ENCODE peak calls at places on chromosome 17, in six cellular contexts. M, S, V, U, Q and X are unnamed samples.

GRCh38 chr17:9924735-9925191 is 19.7 kb upstream of the RCVRN start:
- DNase-seq in M (no peak), S (no peak), V (peak), U (peak), Q (peak), X (no peak)

GRCh38 chr17:67377727-67378443 is 804 bp downstream of the PITPNC1 start:
- DNase-seq in M (peak), S (peak), V (peak), U (peak), Q (peak), X (no peak)

GRCh38 chr17:54968954-54969400 is 412 bp downstream of the STXBP4 start:
- DNase-seq in M (no peak), S (no peak), V (no peak), U (no peak), Q (peak), X (no peak)

GRCh38 chr17:59839646-59840328 is 53.0 kb downstream of the TUBD1 start:
- DNase-seq in M (no peak), S (no peak), V (no peak), U (no peak), Q (no peak), X (no peak)

GRCh38 chr17:2067048-2067452 is 12.1 kb downstream of the HIC1 start:
- DNase-seq in M (no peak), S (no peak), V (no peak), U (no peak), Q (no peak), X (no peak)

GRCh38 chr17:64385187-64386083 is 5.2 kb downstream of the PECAM1 start:
- DNase-seq in M (no peak), S (no peak), V (no peak), U (no peak), Q (peak), X (peak)

GRCh38 chr17:21218101-21218500 is 4.1 kb upstream of the TMEM11 start:
- DNase-seq in M (no peak), S (no peak), V (no peak), U (no peak), Q (no peak), X (no peak)

GRCh38 chr17:15185625-15185991 is 79.5 kb downstream of the PMP22 start:
- DNase-seq in M (peak), S (no peak), V (no peak), U (no peak), Q (peak), X (no peak)

GRCh38 chr17:31494259-31495048 is 103.0 kb downstream of the RAB11FIP4 start:
- DNase-seq in M (no peak), S (no peak), V (peak), U (no peak), Q (peak), X (no peak)

DNA sequence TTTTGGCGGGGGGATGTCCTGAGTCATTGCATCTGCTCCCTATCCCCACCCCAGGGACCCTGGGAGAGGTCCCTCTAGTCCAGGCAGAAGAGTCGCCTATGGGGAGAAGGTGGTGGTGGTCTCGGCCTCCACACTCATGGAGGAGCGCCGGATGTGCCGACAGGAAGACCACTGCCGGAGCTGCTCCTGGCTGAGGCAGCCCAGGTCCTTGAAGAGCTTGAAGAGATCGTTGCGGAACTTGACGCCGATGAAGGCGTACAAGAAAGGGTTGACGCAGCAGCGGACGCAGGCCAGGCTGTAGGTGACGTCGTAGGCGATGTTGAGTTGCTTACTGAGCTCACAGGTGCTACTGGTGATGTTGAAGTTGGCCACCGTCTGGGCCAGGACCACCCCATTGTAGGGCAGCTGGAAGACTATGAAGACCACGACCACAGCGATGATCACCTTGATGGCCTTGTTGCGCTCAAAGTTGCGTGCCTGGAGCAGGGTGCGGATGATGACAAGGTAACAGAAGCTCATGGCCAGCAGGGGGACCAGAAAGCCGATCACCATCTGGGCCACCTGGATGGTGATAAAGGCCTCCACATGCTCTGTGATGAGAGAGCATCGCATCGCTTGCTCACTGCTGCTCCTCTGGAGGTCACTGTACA is 10.5 kb downstream of the CCR7 start:
- DNase-seq in M (no peak), S (no peak), V (no peak), U (no peak), Q (no peak), X (no peak)
- TF ChIP-seq CTCF in M (no peak), S (no peak), V (no peak), U (no peak), Q (no peak), X (no peak)

GRCh38 chr17:48733632-48734327 is 5.2 kb upstream of the HOXB13 start:
- DNase-seq in M (no peak), S (no peak), V (no peak), U (no peak), Q (no peak), X (no peak)
- TF ChIP-seq CTCF in M (no peak), S (no peak), V (no peak), U (no peak), Q (no peak), X (no peak)

GRCh38 chr17:36760425-36760824 is 159.0 kb downstream of the MRM1 start:
- DNase-seq in M (no peak), S (no peak), V (no peak), U (no peak), Q (no peak), X (no peak)
- TF ChIP-seq CTCF in M (no peak), S (no peak), V (no peak), U (no peak), Q (no peak), X (no peak)

DNA sequence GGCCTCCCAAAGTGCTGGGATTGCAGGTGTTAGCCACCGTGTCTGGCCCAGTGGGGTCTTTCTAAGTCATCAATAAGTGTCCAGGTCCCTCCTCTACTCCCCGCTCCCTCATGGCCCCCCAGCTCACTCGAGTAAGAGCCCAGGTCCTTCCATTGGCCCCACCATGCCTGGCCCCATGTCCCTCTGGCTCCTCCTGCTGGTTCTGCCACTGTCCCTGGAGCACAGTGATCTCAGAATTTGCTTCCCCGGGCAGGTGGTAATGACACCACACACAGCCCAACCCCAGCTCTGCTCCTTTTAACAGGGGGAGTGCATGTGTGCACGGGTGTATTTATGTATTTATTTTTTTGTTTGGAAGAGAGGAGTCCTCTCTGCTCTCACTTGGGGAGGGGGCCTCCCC is 19.6 kb downstream of the MGAT5B start:
- DNase-seq in M (no peak), S (no peak), V (no peak), U (no peak), Q (no peak), X (no peak)
- TF ChIP-seq CTCF in M (no peak), S (no peak), V (peak), U (no peak), Q (no peak), X (no peak)

GRCh38 chr17:68768804-68769203 is 167.6 kb upstream of the FAM20A start:
- DNase-seq in M (no peak), S (no peak), V (no peak), U (no peak), Q (no peak), X (no peak)

GRCh38 chr17:68762911-68763310 is 161.7 kb upstream of the FAM20A start:
- DNase-seq in M (no peak), S (no peak), V (no peak), U (no peak), Q (no peak), X (no peak)

GRCh38 chr17:68771867-68772515 is 170.8 kb upstream of the FAM20A start:
- DNase-seq in M (no peak), S (no peak), V (peak), U (no peak), Q (peak), X (no peak)

GRCh38 chr17:68763551-68763950 is 162.4 kb upstream of the FAM20A start:
- DNase-seq in M (no peak), S (no peak), V (no peak), U (no peak), Q (peak), X (no peak)

DNA sequence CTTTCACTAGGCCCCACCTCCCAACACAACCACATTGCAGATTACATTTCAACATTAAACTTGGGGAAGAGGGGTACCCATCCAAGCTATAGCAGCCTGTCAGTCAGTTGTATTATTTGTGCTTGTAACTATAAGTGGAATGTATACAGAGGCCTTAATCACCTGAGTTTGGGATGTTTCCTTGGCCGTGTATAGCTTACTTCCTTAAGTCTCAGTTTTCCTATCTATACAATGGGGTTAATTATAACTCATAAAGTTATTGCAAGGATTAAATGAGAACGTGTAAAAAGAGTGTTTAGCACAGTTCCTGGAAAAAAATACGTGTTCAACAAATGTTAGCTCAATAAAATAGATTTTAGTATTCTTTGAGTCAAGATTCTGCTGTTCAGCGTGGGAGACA is 165.5 kb upstream of the FAM20A start:
- DNase-seq in M (no peak), S (no peak), V (no peak), U (no peak), Q (no peak), X (no peak)
- TF ChIP-seq CTCF in M (no peak), S (no peak), V (no peak), U (no peak), Q (no peak), X (no peak)

DNA sequence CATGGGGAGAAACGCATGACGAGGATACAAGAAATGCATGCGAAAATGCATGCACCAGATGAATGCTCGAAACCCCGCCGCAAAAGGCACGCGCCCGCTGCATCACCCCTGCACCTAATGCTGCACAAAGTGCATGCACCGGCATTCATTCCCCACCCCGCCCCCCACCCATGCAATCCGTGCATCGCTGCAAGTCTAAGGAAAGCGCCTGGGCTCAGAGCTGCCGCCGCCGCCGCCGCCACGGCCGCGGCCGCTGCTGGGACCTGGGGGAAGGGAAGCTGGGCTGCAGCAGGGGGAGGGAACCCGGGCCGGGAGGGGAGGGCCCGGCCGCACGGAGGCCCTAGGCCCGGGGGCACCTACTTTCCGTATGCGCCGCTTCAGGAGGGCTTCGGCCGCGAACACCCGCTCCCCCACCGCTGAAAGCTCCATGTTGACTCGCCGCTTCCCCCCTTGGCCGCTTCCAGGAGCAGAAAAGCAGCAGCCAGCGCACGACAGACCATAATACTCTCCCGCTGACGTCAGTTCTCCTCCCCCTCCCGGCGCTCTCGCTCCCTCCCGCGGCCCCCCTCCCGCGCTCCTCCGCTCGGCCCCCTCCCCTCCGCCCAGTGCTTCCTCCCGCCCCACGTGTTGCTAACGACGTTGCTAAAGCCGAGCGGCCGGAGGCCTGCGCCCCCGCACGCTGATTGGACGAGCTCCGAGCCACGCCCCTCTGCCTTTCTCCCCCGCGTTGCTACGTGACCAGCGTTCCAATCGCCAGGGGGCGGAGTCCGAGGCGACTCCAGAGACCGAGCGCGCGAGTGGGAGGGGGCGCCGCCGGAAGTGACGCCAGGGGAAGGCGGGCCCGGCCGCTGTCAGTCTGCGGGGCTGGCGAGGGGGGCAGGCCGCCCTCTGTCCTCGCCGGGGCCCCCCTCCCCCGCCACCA is at the start of gene CBX8:
- DNase-seq in M (peak), S (peak), V (peak), U (peak), Q (peak), X (peak)
- TF ChIP-seq CTCF in M (no peak), S (no peak), V (no peak), U (no peak), Q (peak), X (no peak)